ENCODE peak calls at places on chromosomes 3 and 15, in ten cellular contexts. A is MM.1S, Z is NCI-H1436, R is T1000, P is AG09309, O is MV-4-11, W is AG20443, V is WTC11, K is IMR-90, T is stromal cell of bone marrow. X is an unnamed sample.

GRCh38 chr3:53841296-53841695 is 4.9 kb downstream of the CHDH start:
- DNase-seq in V (no peak), W (no peak), P (no peak), O (no peak), Z (no peak), A (no peak), T (no peak), K (no peak), R (no peak), X (no peak)

GRCh38 chr3:51099794-51100542 is 285.1 kb upstream of the MANF start:
- DNase-seq in O (peak; percentile 19), A (no peak), R (peak; percentile 11), Z (peak; percentile 11), W (peak; percentile 77), V (peak; percentile 69), T (peak; percentile 52), K (peak; percentile 47), P (peak; percentile 20), X (no peak)

GRCh38 chr3:98521897-98522537 is 685 bp downstream of the CLDND1 start:
- DNase-seq in O (no peak), P (peak; percentile 23), A (peak; percentile 58), V (peak; percentile 19), R (peak; percentile 42), Z (no peak), T (peak; percentile 48), W (peak; percentile 60), K (peak; percentile 68), X (no peak)

GRCh38 chr3:139978966-139979365 is 44.0 kb downstream of the CLSTN2 start:
- DNase-seq in P (no peak), R (no peak), W (no peak), Z (no peak), O (no peak), A (no peak), V (no peak), K (no peak), T (no peak), X (peak; percentile 63)

GRCh38 chr3:121649645-121650044 is 11.1 kb downstream of the HCLS1 start:
- DNase-seq in W (no peak), R (no peak), O (no peak), V (no peak), Z (no peak), P (no peak), A (no peak), T (no peak), K (peak; percentile 22), X (no peak)

GRCh38 chr3:190514163-190515153 is 573 bp downstream of the IL1RAP start:
- DNase-seq in A (peak; percentile 19), T (no peak), R (no peak), W (peak; percentile 59), P (no peak), Z (no peak), O (no peak), K (peak; percentile 60), V (peak; percentile 25), X (no peak)

GRCh38 chr15:41031232-41032078 is 78.2 kb downstream of the CHAC1 start:
- DNase-seq in P (no peak), W (no peak), V (no peak), Z (no peak), T (no peak), A (no peak), O (no peak), K (no peak), R (no peak), X (no peak)

GRCh38 chr15:79886119-79886518 is 10.7 kb downstream of the MTHFS start:
- DNase-seq in K (no peak), R (no peak), T (no peak), P (no peak), V (no peak), A (no peak), Z (no peak), O (no peak), W (no peak), X (no peak)

GRCh38 chr3:117139681-117140080 is 430.1 kb downstream of the TUSC7 start:
- DNase-seq in W (no peak), V (no peak), Z (no peak), K (no peak), P (no peak), O (no peak), A (no peak), T (no peak), R (no peak), X (no peak)

GRCh38 chr3:62768896-62769295 is 106.3 kb downstream of the CADPS start:
- DNase-seq in A (no peak), P (no peak), K (no peak), W (no peak), Z (no peak), O (no peak), R (no peak), T (no peak), V (no peak), X (no peak)

GRCh38 chr3:153835540-153835939 is 285.6 kb upstream of the ARHGEF26 start:
- DNase-seq in R (no peak), W (no peak), A (no peak), Z (no peak), P (no peak), O (no peak), T (no peak), V (peak; percentile 39), K (no peak), X (no peak)

GRCh38 chr3:50610181-50610971 is 1.2 kb downstream of the CISH start:
- DNase-seq in R (no peak), W (no peak), P (no peak), V (no peak), O (no peak), T (no peak), Z (no peak), A (no peak), K (no peak), X (no peak)

GRCh38 chr3:15330031-15330596 is 2.3 kb downstream of the SH3BP5 start:
- DNase-seq in P (peak; percentile 90), T (peak; percentile 90), Z (no peak), A (no peak), W (peak; percentile 82), V (no peak), O (peak; percentile 85), R (no peak), K (peak; percentile 75), X (no peak)

GRCh38 chr15:43121863-43122262 is 11.5 kb upstream of the TMEM62 start:
- DNase-seq in K (no peak), T (no peak), P (no peak), O (no peak), W (no peak), R (no peak), Z (no peak), A (no peak), V (no peak), X (no peak)

GRCh38 chr15:61227269-61228024 is 1.7 kb downstream of the RORA start:
- DNase-seq in T (peak; percentile 54), V (peak; percentile 38), Z (no peak), A (no peak), O (no peak), K (peak; percentile 50), R (peak; percentile 52), W (peak; percentile 86), P (peak; percentile 27), X (no peak)

GRCh38 chr3:138381950-138382715 is 33.8 kb downstream of the MRAS start:
- DNase-seq in P (peak; percentile 21), O (peak; percentile 28), Z (no peak), R (no peak), V (no peak), A (no peak), K (peak; percentile 45), T (peak; percentile 34), W (peak; percentile 81), X (no peak)

GRCh38 chr3:57065588-57065987 is 5.1 kb downstream of the SPATA12 start:
- DNase-seq in O (no peak), A (no peak), V (no peak), W (no peak), T (no peak), P (no peak), Z (no peak), R (no peak), K (peak; percentile 19), X (no peak)

GRCh38 chr3:112747624-112748023 is 99.0 kb downstream of the CD200R1L start:
- DNase-seq in W (no peak), R (no peak), A (no peak), V (no peak), T (no peak), Z (no peak), P (no peak), O (no peak), K (no peak), X (no peak)